ENCODE peak calls at places on chromosomes 13 and 19, in six cellular contexts. T, Y, K, C, G and M are unnamed samples. For H3K79me2, the result is how much of the 10 kb centered on the place peaks cover.

GRCh38 chr13:46899801-46900200 is 2.9 kb upstream of the HTR2A start:
- DNase-seq in T (no peak), Y (no peak), K (no peak), C (no peak), G (no peak), M (no peak)

GRCh38 chr19:54439174-54439851 is 9.7 kb upstream of the LENG8 start:
- DNase-seq in T (no peak), Y (peak), K (no peak), C (peak), G (peak), M (peak)

GRCh38 chr13:113129480-113129879 is 6.9 kb downstream of the F10 start:
- DNase-seq in T (no peak), Y (no peak), K (no peak), C (no peak), G (no peak), M (no peak)

GRCh38 chr19:5313307-5313706 is 27.3 kb downstream of the PTPRS start:
- DNase-seq in T (no peak), Y (no peak), K (no peak), C (peak), G (no peak), M (peak)

GRCh38 chr19:6209680-6210079 is 70.1 kb downstream of the MLLT1 start:
- DNase-seq in T (no peak), Y (no peak), K (no peak), C (no peak), G (no peak), M (no peak)

GRCh38 chr13:83839158-83839557 is 43.1 kb downstream of the SLITRK1 start:
- DNase-seq in T (no peak), Y (no peak), K (no peak), C (no peak), G (no peak), M (no peak)

GRCh38 chr19:57290970-57291369 is 10.7 kb downstream of the ZNF460 start:
- DNase-seq in T (no peak), Y (no peak), K (no peak), C (no peak), G (no peak), M (no peak)

GRCh38 chr13:20546559-20546958 is 20.4 kb upstream of the IFT88 start:
- DNase-seq in T (no peak), Y (no peak), K (no peak), C (no peak), G (no peak), M (no peak)

GRCh38 chr13:79290595-79291244 is 115.3 kb downstream of the RBM26 start:
- DNase-seq in T (no peak), Y (no peak), K (no peak), C (no peak), G (peak), M (no peak)

GRCh38 chr13:68168448-68168847 is 938.3 kb upstream of the PCDH9 start:
- DNase-seq in T (no peak), Y (no peak), K (no peak), C (no peak), G (no peak), M (no peak)

GRCh38 chr19:7694499-7694898 is 7.4 kb downstream of the FCER2 start:
- DNase-seq in T (no peak), Y (no peak), K (no peak), C (no peak), G (no peak), M (no peak)
- TF ChIP-seq YY1 in T (no peak), Y (no peak), K (no peak), C (no peak), G (no peak), M (no peak)

GRCh38 chr19:35006342-35006998 is 6.3 kb downstream of the GRAMD1A start:
- DNase-seq in T (no peak), Y (no peak), K (no peak), C (peak), G (no peak), M (no peak)
- H3K79me2 ChIP-seq in T (under half), Y (under half), K (under half), C (under half), G (half or more), M (half or more)

DNA sequence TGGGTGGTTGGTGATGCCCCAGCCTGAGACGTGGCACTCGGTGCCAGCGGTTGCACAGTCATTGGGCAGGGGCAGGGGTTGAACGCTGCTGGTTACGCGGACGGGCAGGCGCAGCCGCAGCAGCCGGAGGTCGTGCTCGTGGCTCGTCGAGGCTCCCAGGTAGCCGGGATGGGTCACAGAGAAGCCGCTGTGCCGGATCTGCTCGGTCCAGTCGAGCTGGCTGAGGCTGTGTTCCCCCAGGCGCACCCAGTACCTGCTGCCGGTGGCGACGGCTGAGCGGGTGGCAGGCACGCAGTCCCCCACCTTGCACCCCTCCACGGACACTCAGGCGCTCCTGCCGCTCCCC is 2.9 kb downstream of the KLK12 start:
- DNase-seq in T (no peak), Y (no peak), K (no peak), C (no peak), G (no peak), M (no peak)
- TF ChIP-seq YY1 in T (no peak), Y (no peak), K (no peak), C (no peak), G (no peak), M (no peak)

GRCh38 chr19:10473192-10473591 is 30.0 kb downstream of the KEAP1 start:
- DNase-seq in T (no peak), Y (no peak), K (no peak), C (no peak), G (no peak), M (no peak)
- H3K79me2 ChIP-seq in T (under half), Y (under half), K (under half), C (under half), G (under half), M (under half)

GRCh38 chr19:31002852-31003251 is 346.4 kb downstream of the TSHZ3 start:
- DNase-seq in T (no peak), Y (no peak), K (no peak), C (no peak), G (no peak), M (peak)

GRCh38 chr19:30997222-30997621 is 352.0 kb downstream of the TSHZ3 start:
- DNase-seq in T (no peak), Y (no peak), K (no peak), C (no peak), G (no peak), M (no peak)

GRCh38 chr19:30999726-31000125 is 349.5 kb downstream of the TSHZ3 start:
- DNase-seq in T (no peak), Y (no peak), K (no peak), C (no peak), G (no peak), M (no peak)

DNA sequence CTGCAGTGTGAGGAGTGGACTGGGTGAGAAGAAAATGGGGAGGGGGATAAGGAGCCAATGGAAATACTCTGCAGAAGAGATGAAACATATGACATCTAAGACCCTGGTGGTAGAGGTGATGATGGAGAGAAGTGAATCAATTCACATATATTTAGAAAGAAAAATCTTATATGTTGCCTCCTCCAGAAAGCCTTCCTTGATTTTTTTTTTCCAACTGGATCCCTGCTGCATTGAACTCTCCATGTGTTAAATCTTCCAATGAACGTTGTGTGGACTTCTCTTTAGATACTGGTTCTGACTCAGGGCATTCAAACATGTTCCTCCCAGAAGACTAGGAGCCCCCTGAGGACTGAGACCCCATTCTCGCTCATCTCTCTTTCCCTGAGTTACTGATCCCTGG is 348.3 kb downstream of the TSHZ3 start:
- DNase-seq in T (no peak), Y (no peak), K (no peak), C (no peak), G (no peak), M (no peak)
- TF ChIP-seq YY1 in T (no peak), Y (no peak), K (no peak), C (no peak), G (no peak), M (no peak)

GRCh38 chr19:37936166-37936565 is 29.2 kb downstream of the SIPA1L3 start:
- DNase-seq in T (no peak), Y (no peak), K (no peak), C (peak), G (no peak), M (no peak)

GRCh38 chr19:37941820-37942515 is 35.0 kb downstream of the SIPA1L3 start:
- DNase-seq in T (no peak), Y (no peak), K (no peak), C (peak), G (no peak), M (no peak)

GRCh38 chr19:37936886-37937285 is 29.9 kb downstream of the SIPA1L3 start:
- DNase-seq in T (no peak), Y (no peak), K (no peak), C (no peak), G (no peak), M (no peak)

GRCh38 chr19:37935341-37935740 is 28.3 kb downstream of the SIPA1L3 start:
- DNase-seq in T (no peak), Y (no peak), K (no peak), C (no peak), G (no peak), M (no peak)

DNA sequence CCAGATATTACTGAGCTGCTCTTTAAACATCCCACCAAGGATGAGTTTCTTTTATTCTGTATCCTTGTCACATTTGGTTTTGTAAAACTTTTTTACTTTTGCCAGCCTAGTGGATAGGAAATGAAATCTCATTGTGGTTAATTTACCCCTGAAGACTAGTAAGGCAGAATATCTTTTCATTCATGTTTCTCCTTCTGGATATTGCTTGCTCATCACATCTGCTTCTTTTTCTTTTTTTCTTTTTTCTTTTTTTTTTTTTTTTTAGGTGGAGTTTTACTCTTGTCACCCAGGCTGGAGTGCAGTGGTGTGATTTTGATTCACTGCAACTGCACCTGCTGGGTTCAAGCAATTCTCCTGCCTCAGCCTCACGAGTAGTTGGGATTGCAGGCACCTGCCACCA is 31.4 kb downstream of the SIPA1L3 start:
- DNase-seq in T (no peak), Y (no peak), K (no peak), C (no peak), G (no peak), M (no peak)
- H3K79me2 ChIP-seq in T (half or more), Y (under half), K (half or more), C (under half), G (under half), M (half or more)